ENCODE peak calls at places on chromosome 2, in four cellular contexts. One of them, this sample, is unnamed.

GRCh38 chr2:234949762-234950434 is 1.9 kb upstream of the SH3BP4 start:
- DNase-seq in OCI-LY7: no peak
- DNase-seq in neuronal stem cell: no peak
- DNase-seq in A549: no peak
- DNase-seq in this sample: no peak

GRCh38 chr2:238731961-238732360 is 115.9 kb upstream of the TWIST2 start:
- DNase-seq in OCI-LY7: no peak
- DNase-seq in neuronal stem cell: no peak
- DNase-seq in A549: no peak
- DNase-seq in this sample: no peak

GRCh38 chr2:216583157-216583556 is 50.1 kb upstream of the IGFBP2 start:
- DNase-seq in OCI-LY7: no peak
- DNase-seq in neuronal stem cell: no peak
- DNase-seq in A549: no peak
- DNase-seq in this sample: no peak

GRCh38 chr2:241049739-241050623 is 51.6 kb downstream of the SNED1 start:
- DNase-seq in OCI-LY7: no peak
- DNase-seq in neuronal stem cell: peak; percentile 38
- DNase-seq in A549: no peak
- DNase-seq in this sample: peak; percentile 68

GRCh38 chr2:64114063-64114911 is 29.9 kb downstream of the PELI1 start:
- DNase-seq in OCI-LY7: no peak
- DNase-seq in neuronal stem cell: no peak
- DNase-seq in A549: no peak
- DNase-seq in this sample: peak; percentile 24

GRCh38 chr2:113281920-113282746 is 3.4 kb upstream of the PAX8 start:
- DNase-seq in OCI-LY7: no peak
- DNase-seq in neuronal stem cell: no peak
- DNase-seq in A549: no peak
- DNase-seq in this sample: no peak

GRCh38 chr2:105932582-105932981 is 187.9 kb downstream of the NCK2 start:
- DNase-seq in OCI-LY7: no peak
- DNase-seq in neuronal stem cell: no peak
- DNase-seq in A549: no peak
- DNase-seq in this sample: no peak

GRCh38 chr2:36352024-36352398 is 3.6 kb upstream of the CRIM1 start:
- DNase-seq in OCI-LY7: peak; percentile 69
- DNase-seq in neuronal stem cell: no peak
- DNase-seq in A549: no peak
- DNase-seq in this sample: peak; percentile 80

GRCh38 chr2:10538224-10538894 is 90.2 kb upstream of the ODC1 start:
- DNase-seq in OCI-LY7: no peak
- DNase-seq in neuronal stem cell: no peak
- DNase-seq in A549: peak; percentile 50
- DNase-seq in this sample: no peak

GRCh38 chr2:145548479-145548878 is 1028.6 kb upstream of the ZEB2 start:
- DNase-seq in OCI-LY7: no peak
- DNase-seq in neuronal stem cell: no peak
- DNase-seq in A549: no peak
- DNase-seq in this sample: no peak

GRCh38 chr2:100876231-100876860 is 56.4 kb downstream of the NPAS2 start:
- DNase-seq in OCI-LY7: no peak
- DNase-seq in neuronal stem cell: no peak
- DNase-seq in A549: no peak
- DNase-seq in this sample: no peak

GRCh38 chr2:127638361-127639110 is 7.4 kb upstream of the GPR17 start:
- DNase-seq in OCI-LY7: no peak
- DNase-seq in neuronal stem cell: no peak
- DNase-seq in A549: no peak
- DNase-seq in this sample: peak; percentile 72

GRCh38 chr2:179252439-179252838 is 12.2 kb downstream of the SESTD1 start:
- DNase-seq in OCI-LY7: peak; percentile 13
- DNase-seq in neuronal stem cell: no peak
- DNase-seq in A549: no peak
- DNase-seq in this sample: no peak

GRCh38 chr2:53434487-53434886 is 333.1 kb upstream of the CHAC2 start:
- DNase-seq in OCI-LY7: no peak
- DNase-seq in neuronal stem cell: no peak
- DNase-seq in A549: no peak
- DNase-seq in this sample: peak; percentile 14

GRCh38 chr2:178761759-178762371 is 45.4 kb downstream of the TTN start:
- DNase-seq in OCI-LY7: peak; percentile 67
- DNase-seq in neuronal stem cell: peak; percentile 43
- DNase-seq in A549: peak; percentile 6
- DNase-seq in this sample: peak; percentile 83

GRCh38 chr2:159030674-159031380 is 62.4 kb downstream of the TANC1 start:
- DNase-seq in OCI-LY7: no peak
- DNase-seq in neuronal stem cell: peak; percentile 37
- DNase-seq in A549: peak; percentile 21
- DNase-seq in this sample: peak; percentile 56

GRCh38 chr2:205193121-205193520 is 489.2 kb upstream of the NRP2 start:
- DNase-seq in OCI-LY7: no peak
- DNase-seq in neuronal stem cell: no peak
- DNase-seq in A549: no peak
- DNase-seq in this sample: no peak

GRCh38 chr2:85185431-85185940 is 52.3 kb downstream of the TCF7L1 start:
- DNase-seq in OCI-LY7: no peak
- DNase-seq in neuronal stem cell: no peak
- DNase-seq in A549: no peak
- DNase-seq in this sample: no peak

GRCh38 chr2:217919781-217920351 is 82.9 kb downstream of the TNS1 start:
- DNase-seq in OCI-LY7: no peak
- DNase-seq in neuronal stem cell: no peak
- DNase-seq in A549: no peak
- DNase-seq in this sample: peak; percentile 41

GRCh38 chr2:18119883-18120282 is 241.4 kb downstream of the KCNS3 start:
- DNase-seq in OCI-LY7: no peak
- DNase-seq in neuronal stem cell: no peak
- DNase-seq in A549: no peak
- DNase-seq in this sample: no peak

GRCh38 chr2:18085593-18085992 is 207.1 kb downstream of the KCNS3 start:
- DNase-seq in OCI-LY7: no peak
- DNase-seq in neuronal stem cell: no peak
- DNase-seq in A549: no peak
- DNase-seq in this sample: no peak

GRCh38 chr2:197234792-197235191 is 75.8 kb downstream of the ANKRD44 start:
- DNase-seq in OCI-LY7: no peak
- DNase-seq in neuronal stem cell: no peak
- DNase-seq in A549: no peak
- DNase-seq in this sample: peak; percentile 11

GRCh38 chr2:237651761-237652160 is 24.4 kb downstream of the LRRFIP1 start:
- DNase-seq in OCI-LY7: no peak
- DNase-seq in neuronal stem cell: no peak
- DNase-seq in A549: no peak
- DNase-seq in this sample: no peak

GRCh38 chr2:116511426-116511825 is 1303.1 kb upstream of the DDX18 start:
- DNase-seq in OCI-LY7: no peak
- DNase-seq in neuronal stem cell: no peak
- DNase-seq in A549: no peak
- DNase-seq in this sample: no peak

GRCh38 chr2:235411905-235412304 is 81.9 kb upstream of the AGAP1 start:
- DNase-seq in OCI-LY7: no peak
- DNase-seq in neuronal stem cell: no peak
- DNase-seq in A549: no peak
- DNase-seq in this sample: no peak

GRCh38 chr2:495745-496275 is 181.4 kb downstream of the TMEM18 start:
- DNase-seq in OCI-LY7: no peak
- DNase-seq in neuronal stem cell: no peak
- DNase-seq in A549: no peak
- DNase-seq in this sample: no peak

GRCh38 chr2:1744151-1744445 is 217 bp downstream of the PXDN start:
- DNase-seq in OCI-LY7: no peak
- DNase-seq in neuronal stem cell: peak; percentile 61
- DNase-seq in A549: no peak
- DNase-seq in this sample: peak; percentile 67

GRCh38 chr2:40436093-40436475 is 15.8 kb downstream of the SLC8A1 start:
- DNase-seq in OCI-LY7: no peak
- DNase-seq in neuronal stem cell: no peak
- DNase-seq in A549: no peak
- DNase-seq in this sample: no peak

GRCh38 chr2:220096406-220096805 is 469.0 kb downstream of the SLC4A3 start:
- DNase-seq in OCI-LY7: no peak
- DNase-seq in neuronal stem cell: no peak
- DNase-seq in A549: no peak
- DNase-seq in this sample: no peak

GRCh38 chr2:100677611-100678185 is 114.9 kb downstream of the PDCL3 start:
- DNase-seq in OCI-LY7: no peak
- DNase-seq in neuronal stem cell: no peak
- DNase-seq in A549: no peak
- DNase-seq in this sample: no peak

GRCh38 chr2:68756178-68756577 is 21.6 kb downstream of the ARHGAP25 start:
- DNase-seq in OCI-LY7: no peak
- DNase-seq in neuronal stem cell: no peak
- DNase-seq in A549: no peak
- DNase-seq in this sample: peak; percentile 65

GRCh38 chr2:68755071-68755470 is 20.5 kb downstream of the ARHGAP25 start:
- DNase-seq in OCI-LY7: no peak
- DNase-seq in neuronal stem cell: no peak
- DNase-seq in A549: no peak
- DNase-seq in this sample: no peak

GRCh38 chr2:68762112-68762511 is 27.5 kb downstream of the ARHGAP25 start:
- DNase-seq in OCI-LY7: no peak
- DNase-seq in neuronal stem cell: no peak
- DNase-seq in A549: no peak
- DNase-seq in this sample: no peak

GRCh38 chr2:68753318-68753717 is 18.7 kb downstream of the ARHGAP25 start:
- DNase-seq in OCI-LY7: no peak
- DNase-seq in neuronal stem cell: no peak
- DNase-seq in A549: no peak
- DNase-seq in this sample: no peak

DNA sequence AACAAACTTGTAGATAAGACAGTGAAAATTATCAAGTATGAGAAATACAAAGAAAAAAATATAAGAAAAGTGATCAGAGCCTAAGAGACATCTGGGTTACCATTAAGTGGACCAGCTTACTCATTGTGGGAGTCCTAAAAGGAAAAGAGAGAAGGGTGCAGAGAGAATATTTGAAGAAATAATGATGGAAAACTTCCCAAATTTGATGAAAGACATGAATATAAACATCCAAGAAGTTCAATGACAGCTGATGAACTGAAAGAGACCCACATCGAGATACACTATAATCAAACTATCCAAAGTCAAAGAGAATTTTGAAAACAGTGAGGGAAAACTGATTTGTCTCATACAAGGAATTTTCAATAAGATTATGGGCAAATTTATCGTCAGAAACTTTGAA is 22.5 kb downstream of the ARHGAP25 start:
- DNase-seq in OCI-LY7: no peak
- DNase-seq in neuronal stem cell: no peak
- DNase-seq in A549: no peak
- DNase-seq in this sample: no peak
- H3K4me1 ChIP-seq in OCI-LY7: peaks cover 19% of the 10 kb centered on the region
- H3K4me1 ChIP-seq in neuronal stem cell: peaks cover 4% of the 10 kb centered on the region
- H3K4me1 ChIP-seq in A549: no peaks in the 10 kb centered on the region
- H3K4me1 ChIP-seq in this sample: peaks cover 4% of the 10 kb centered on the region

GRCh38 chr2:42348113-42348805 is 12.8 kb downstream of the COX7A2L start:
- DNase-seq in OCI-LY7: no peak
- DNase-seq in neuronal stem cell: no peak
- DNase-seq in A549: no peak
- DNase-seq in this sample: no peak

GRCh38 chr2:42351864-42352263 is 9.2 kb downstream of the COX7A2L start:
- DNase-seq in OCI-LY7: no peak
- DNase-seq in neuronal stem cell: no peak
- DNase-seq in A549: no peak
- DNase-seq in this sample: no peak

GRCh38 chr2:42350434-42351063 is 10.5 kb downstream of the COX7A2L start:
- DNase-seq in OCI-LY7: no peak
- DNase-seq in neuronal stem cell: no peak
- DNase-seq in A549: no peak
- DNase-seq in this sample: no peak

GRCh38 chr2:42359304-42359749 is 1.7 kb downstream of the COX7A2L start:
- DNase-seq in OCI-LY7: peak; percentile 24
- DNase-seq in neuronal stem cell: no peak
- DNase-seq in A549: no peak
- DNase-seq in this sample: no peak

DNA sequence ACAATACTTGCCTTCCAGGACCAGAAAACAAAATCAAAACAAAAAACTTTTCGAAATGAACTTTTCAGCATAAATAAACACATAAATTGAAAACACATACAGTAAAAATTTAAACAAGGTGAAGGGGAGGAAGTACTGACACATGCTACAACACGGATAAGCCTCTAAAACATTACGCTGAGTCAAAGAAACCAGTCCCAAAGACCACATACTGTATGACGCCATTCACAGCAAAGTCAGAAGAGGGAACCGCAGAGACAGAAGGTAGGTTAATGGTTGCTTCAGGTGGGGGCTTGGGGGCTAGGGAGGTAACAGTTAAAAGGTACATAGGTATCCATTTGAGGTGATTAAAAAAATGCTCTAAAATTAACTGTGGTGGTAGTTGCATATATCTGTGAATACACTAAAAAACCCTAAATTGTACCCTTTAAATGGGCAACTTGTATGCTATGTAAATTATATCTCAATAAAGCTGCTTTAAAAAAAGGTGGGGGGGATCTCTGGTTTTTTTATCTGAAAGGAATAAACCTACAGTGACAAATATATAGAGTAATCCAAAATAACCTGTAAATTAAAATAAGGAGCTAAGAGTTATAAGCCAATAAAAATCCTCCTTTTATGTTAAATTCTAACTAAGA is 7.1 kb downstream of the COX7A2L start:
- DNase-seq in OCI-LY7: no peak
- DNase-seq in neuronal stem cell: no peak
- DNase-seq in A549: no peak
- DNase-seq in this sample: no peak
- H3K4me1 ChIP-seq in OCI-LY7: peaks cover 10% of the 10 kb centered on the region
- H3K4me1 ChIP-seq in neuronal stem cell: no peaks in the 10 kb centered on the region
- H3K4me1 ChIP-seq in A549: peaks cover 7% of the 10 kb centered on the region
- H3K4me1 ChIP-seq in this sample: no peaks in the 10 kb centered on the region

DNA sequence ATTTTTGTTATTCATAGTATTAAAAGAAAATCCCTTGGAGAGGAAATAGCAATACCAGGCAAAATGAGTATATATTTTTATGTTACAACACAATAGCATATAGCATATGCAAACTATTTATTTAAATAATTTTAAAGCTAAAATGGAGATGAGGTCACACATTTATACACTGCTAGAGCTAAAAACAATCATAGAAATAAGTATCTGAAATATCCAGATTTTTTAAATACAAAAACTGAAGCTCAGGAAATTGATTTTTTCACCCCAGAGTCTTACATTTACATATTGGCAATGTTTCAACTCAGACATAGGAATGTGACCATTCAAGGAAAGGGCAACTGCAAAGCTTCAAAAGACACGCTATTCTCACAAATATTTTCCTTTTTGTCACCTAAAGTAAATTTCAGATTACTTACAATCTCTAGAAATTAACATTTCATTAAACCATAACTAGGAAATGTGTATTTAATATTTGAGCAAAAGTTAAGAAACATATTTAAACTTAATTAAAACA is 8.9 kb downstream of the TFPI start:
- DNase-seq in OCI-LY7: no peak
- DNase-seq in neuronal stem cell: no peak
- DNase-seq in A549: no peak
- DNase-seq in this sample: no peak
- H3K4me1 ChIP-seq in OCI-LY7: no peaks in the 10 kb centered on the region
- H3K4me1 ChIP-seq in neuronal stem cell: no peaks in the 10 kb centered on the region
- H3K4me1 ChIP-seq in A549: peaks cover 83% of the 10 kb centered on the region
- H3K4me1 ChIP-seq in this sample: peaks cover 21% of the 10 kb centered on the region

GRCh38 chr2:96539215-96539920 is 2.8 kb downstream of the ARID5A start:
- DNase-seq in OCI-LY7: no peak
- DNase-seq in neuronal stem cell: no peak
- DNase-seq in A549: no peak
- DNase-seq in this sample: peak; percentile 23
- H3K4me1 ChIP-seq in OCI-LY7: peaks cover 13% of the 10 kb centered on the region
- H3K4me1 ChIP-seq in neuronal stem cell: peaks cover 11% of the 10 kb centered on the region
- H3K4me1 ChIP-seq in A549: peaks cover 20% of the 10 kb centered on the region
- H3K4me1 ChIP-seq in this sample: peaks cover 20% of the 10 kb centered on the region